ENCODE peak calls at places on chromosomes 1 and 21, in eight cellular contexts. D, V, P, I, C, E, L and Q are unnamed samples.

GRCh38 chr1:203695116-203695515 is 68.5 kb downstream of the ATP2B4 start:
- DNase-seq in D (no peak), V (no peak), P (no peak), I (no peak), C (no peak), E (no peak), L (peak; percentile 91), Q (no peak)

GRCh38 chr1:1677718-1678580 is 14.6 kb downstream of the SLC35E2B start:
- DNase-seq in D (peak; percentile 54), V (peak; percentile 31), P (peak; percentile 78), I (peak; percentile 51), C (no peak), E (peak; percentile 88), L (peak; percentile 57), Q (no peak)

GRCh38 chr1:186511761-186512637 is 51.1 kb upstream of the PDC start:
- DNase-seq in D (peak; percentile 8), V (peak; percentile 12), P (no peak), I (peak; percentile 75), C (no peak), E (peak; percentile 72), L (no peak), Q (no peak)

GRCh38 chr1:167635233-167635648 is 5.2 kb downstream of the RCSD1 start:
- DNase-seq in D (no peak), V (peak; percentile 85), P (no peak), I (no peak), C (no peak), E (no peak), L (no peak), Q (no peak)

GRCh38 chr21:17451364-17451869 is 61.4 kb upstream of the CXADR start:
- DNase-seq in D (no peak), V (no peak), P (no peak), I (no peak), C (no peak), E (no peak), L (no peak), Q (peak; percentile 29)

GRCh38 chr21:25925936-25926335 is 191.2 kb downstream of the GABPA start:
- DNase-seq in D (no peak), V (no peak), P (no peak), I (no peak), C (peak; percentile 43), E (no peak), L (no peak), Q (no peak)

GRCh38 chr1:50929376-50929958 is 30.6 kb downstream of the FAF1 start:
- DNase-seq in D (no peak), V (peak; percentile 56), P (no peak), I (no peak), C (no peak), E (no peak), L (no peak), Q (no peak)

GRCh38 chr1:193070942-193071341 is 11.5 kb downstream of the RO60 start:
- DNase-seq in D (no peak), V (peak; percentile 20), P (no peak), I (no peak), C (no peak), E (no peak), L (no peak), Q (no peak)

GRCh38 chr1:153527023-153527724 is 8.6 kb downstream of the S100A6 start:
- DNase-seq in D (no peak), V (no peak), P (no peak), I (no peak), C (no peak), E (peak; percentile 12), L (no peak), Q (no peak)

GRCh38 chr21:16942703-16943102 is 570.1 kb upstream of the CXADR start:
- DNase-seq in D (no peak), V (peak; percentile 93), P (no peak), I (no peak), C (no peak), E (no peak), L (no peak), Q (no peak)

GRCh38 chr1:108053291-108054023 is 88.5 kb upstream of the VAV3 start:
- DNase-seq in D (no peak), V (no peak), P (no peak), I (peak; percentile 20), C (no peak), E (no peak), L (peak; percentile 50), Q (peak; percentile 24)

GRCh38 chr1:97920832-97921571 is at the start of gene DPYD:
- DNase-seq in D (peak; percentile 91), V (peak; percentile 95), P (peak; percentile 93), I (peak; percentile 70), C (peak; percentile 92), E (peak; percentile 97), L (peak; percentile 91), Q (peak; percentile 98)
- TF ChIP-seq POLR2AphosphoS5 in D (peak; percentile 93), V (peak; percentile 43), P (no peak), I (peak; percentile 36), C (peak; percentile 40), E (peak; percentile 94), L (peak; percentile 81), Q (peak; percentile 68)

DNA sequence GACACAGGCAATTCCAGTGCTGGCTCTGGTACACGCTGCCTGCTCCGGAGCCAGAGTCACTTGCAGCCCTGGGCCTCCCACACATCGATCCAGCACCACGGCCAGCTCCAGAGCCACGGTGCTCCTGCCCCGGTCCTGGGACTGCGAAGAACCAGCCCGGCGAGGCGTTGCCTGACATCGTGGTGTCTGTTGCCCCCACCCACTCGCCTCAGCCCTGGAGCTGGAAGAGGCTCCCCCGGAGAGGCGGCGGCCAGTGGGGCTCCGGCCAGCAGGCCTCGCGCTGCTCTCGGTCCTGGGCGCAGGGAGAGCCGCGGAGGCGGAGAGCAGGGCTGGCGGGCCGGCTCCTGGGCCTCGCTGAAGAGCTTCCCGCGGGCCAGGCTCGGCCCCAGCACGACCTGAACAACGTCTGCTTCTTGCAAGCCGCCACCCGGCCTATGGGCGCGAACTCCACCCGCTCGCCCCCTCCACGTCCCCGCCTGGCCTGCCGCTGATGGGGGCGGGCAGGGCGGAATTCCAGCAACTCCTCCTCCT is 364.8 kb downstream of the CEP170 start:
- DNase-seq in D (no peak), V (peak; percentile 80), P (no peak), I (no peak), C (no peak), E (no peak), L (no peak), Q (peak; percentile 69)
- H3K4me3 ChIP-seq in D (no peak overlapping the region), V (peak overlapping the region; percentile 50), P (no peak overlapping the region), I (no peak overlapping the region), C (no peak overlapping the region), E (no peak overlapping the region), L (no peak overlapping the region), Q (no peak overlapping the region)

GRCh38 chr1:65429806-65430205 is 9.3 kb downstream of the LEPR start:
- DNase-seq in D (no peak), V (no peak), P (no peak), I (no peak), C (no peak), E (no peak), L (no peak), Q (no peak)
- TF ChIP-seq POLR2AphosphoS5 in D (no peak), V (no peak), P (no peak), I (no peak), C (no peak), E (no peak), L (no peak), Q (peak; percentile 39)

DNA sequence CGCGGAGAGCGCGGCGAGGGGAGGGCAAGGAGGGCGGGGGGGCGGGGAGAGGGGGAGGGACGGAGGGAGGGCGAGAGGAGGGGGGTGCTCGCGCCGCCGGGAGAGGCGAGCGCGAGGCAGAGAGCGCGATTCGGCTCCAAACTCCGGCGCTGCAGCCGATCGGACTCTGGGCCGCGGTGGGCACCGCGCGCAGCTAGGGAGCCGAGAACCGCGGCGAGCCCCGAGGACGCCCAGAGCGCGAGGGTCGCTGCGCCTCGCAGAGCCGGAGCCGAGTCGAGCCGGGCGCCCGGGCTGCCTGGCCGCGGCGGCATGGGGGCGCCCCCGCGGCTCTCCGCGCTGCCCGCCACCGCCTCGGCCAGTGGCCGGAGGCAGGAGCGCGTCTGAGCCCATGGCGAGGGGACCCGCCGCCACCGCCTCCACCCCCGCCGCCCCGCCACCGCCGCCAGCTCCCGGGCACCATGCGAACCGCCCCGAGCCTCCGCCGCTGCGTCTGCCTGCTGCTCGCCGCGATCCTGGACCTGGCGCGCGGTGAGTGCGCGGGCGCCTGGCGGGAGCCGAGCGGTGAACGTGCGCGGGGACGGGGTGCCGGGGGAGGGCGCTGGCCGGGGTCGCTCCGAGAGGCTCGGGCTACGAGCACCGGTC is at the start of gene IGSF21:
- DNase-seq in D (no peak), V (peak; percentile 68), P (no peak), I (no peak), C (no peak), E (no peak), L (no peak), Q (no peak)
- H3K4me3 ChIP-seq in D (no peak within 1 kb of the TSS), V (peak within 1 kb of the TSS; percentile 80), P (peak within 1 kb of the TSS; percentile 43), I (no peak within 1 kb of the TSS), C (peak within 1 kb of the TSS; percentile 11), E (no peak within 1 kb of the TSS), L (no peak within 1 kb of the TSS), Q (peak within 1 kb of the TSS; percentile 17)